ENCODE peak calls at places on chromosomes 13 and 19, in eight cellular contexts. R, G, T, Z, H, K, C and D are unnamed samples.

GRCh38 chr19:10751109-10751972 is 33.5 kb downstream of the DNM2 start:
- DNase-seq in K (no peak), H (no peak), Z (no peak), G (no peak), T (peak), C (no peak), R (no peak), D (peak)

GRCh38 chr19:55247621-55248099 is 11.2 kb downstream of the PPP6R1 start:
- DNase-seq in G (no peak), R (peak), T (no peak), K (peak), Z (no peak), H (no peak), C (no peak), D (peak)

GRCh38 chr19:2042485-2043268 is 8.4 kb downstream of the MKNK2 start:
- DNase-seq in H (no peak), Z (no peak), R (no peak), K (no peak), C (no peak), G (no peak), T (peak), D (peak)

GRCh38 chr13:102295316-102296048 is 106.4 kb downstream of the FGF14 start:
- DNase-seq in Z (no peak), T (no peak), C (no peak), K (no peak), H (no peak), R (no peak), G (no peak), D (no peak)

GRCh38 chr19:43784981-43785808 is 4.4 kb upstream of the KCNN4 start:
- DNase-seq in K (peak), R (peak), C (peak), G (no peak), T (peak), H (peak), Z (peak), D (peak)

GRCh38 chr19:43519436-43520088 is 7.4 kb downstream of the ETHE1 start:
- DNase-seq in G (peak), T (peak), H (peak), Z (peak), K (peak), R (peak), C (peak), D (peak)

GRCh38 chr13:45292176-45292575 is 48.8 kb downstream of the TPT1 start:
- DNase-seq in Z (no peak), R (no peak), C (peak), K (no peak), T (no peak), G (no peak), H (no peak), D (no peak)

GRCh38 chr19:2567580-2567979 is 91.7 kb downstream of the GADD45B start:
- DNase-seq in R (no peak), C (no peak), G (no peak), H (no peak), Z (no peak), T (no peak), K (no peak), D (peak)

GRCh38 chr19:461664-462551 is 1.1 kb upstream of the SHC2 start:
- DNase-seq in K (peak), T (peak), R (no peak), Z (no peak), G (no peak), C (no peak), H (peak), D (no peak)

GRCh38 chr13:87107626-87108025 is 563.5 kb upstream of the SLITRK5 start:
- DNase-seq in Z (no peak), G (no peak), K (no peak), H (no peak), T (no peak), R (no peak), C (no peak), D (no peak)

GRCh38 chr19:39590265-39590664 is 12.1 kb upstream of the LGALS13 start:
- DNase-seq in H (no peak), T (peak), K (no peak), C (no peak), G (no peak), R (no peak), Z (no peak), D (no peak)

GRCh38 chr19:51422053-51422448 is 4.6 kb upstream of the SIGLEC10 start:
- DNase-seq in C (peak), Z (no peak), H (peak), R (peak), K (peak), T (peak), G (no peak), D (peak)

GRCh38 chr19:795691-796581 is 1.3 kb upstream of the PTBP1 start:
- DNase-seq in H (no peak), K (no peak), Z (no peak), C (no peak), G (no peak), T (no peak), R (no peak), D (no peak)

GRCh38 chr19:35720648-35721047 is 2.8 kb downstream of the KMT2B start:
- DNase-seq in G (no peak), Z (no peak), C (no peak), K (no peak), H (no peak), R (no peak), T (no peak), D (no peak)

GRCh38 chr19:48480476-48481190 is 11.5 kb downstream of the CYTH2 start:
- DNase-seq in R (no peak), Z (no peak), K (no peak), C (no peak), H (no peak), T (peak), G (no peak), D (peak)

GRCh38 chr19:35521124-35521743 is 6.9 kb downstream of the SBSN start:
- DNase-seq in T (peak), H (no peak), K (no peak), G (no peak), C (no peak), Z (no peak), R (no peak), D (no peak)

GRCh38 chr19:50992666-50993035 is 8.8 kb downstream of the KLK8 start:
- DNase-seq in T (no peak), H (no peak), R (no peak), G (no peak), C (no peak), Z (no peak), K (no peak), D (no peak)

GRCh38 chr19:30788105-30788765 is 416.1 kb downstream of the ZNF536 start:
- DNase-seq in H (no peak), Z (no peak), G (no peak), T (no peak), K (no peak), R (no peak), C (no peak), D (no peak)

GRCh38 chr19:47518139-47518538 is 3.3 kb upstream of the NAPA start:
- DNase-seq in K (no peak), G (peak), T (no peak), R (no peak), H (no peak), C (no peak), Z (no peak), D (no peak)

GRCh38 chr19:19447536-19448237 is 42.2 kb downstream of the GATAD2A start:
- DNase-seq in K (no peak), T (no peak), C (no peak), H (no peak), G (no peak), R (no peak), Z (no peak), D (no peak)

GRCh38 chr13:110616103-110617101 is 1.1 kb downstream of the NAXD start:
- DNase-seq in G (no peak), Z (no peak), T (peak), R (peak), K (peak), H (peak), C (peak), D (peak)

GRCh38 chr13:112812306-112813034 is 122.6 kb downstream of the ATP11A start:
- DNase-seq in C (no peak), Z (no peak), G (no peak), T (no peak), H (no peak), R (no peak), K (no peak), D (no peak)
- TF ChIP-seq REST in C (no peak), Z (no peak), G (no peak), T (no peak), H (no peak), R (no peak), K (no peak), D (no peak)

GRCh38 chr13:38687246-38688229 is 661 bp downstream of the FREM2 start:
- DNase-seq in K (peak), H (no peak), T (peak), R (peak), C (no peak), G (no peak), Z (no peak), D (no peak)
- H3K4me3 ChIP-seq in K (no peak), H (no peak), T (peak), R (peak), C (no peak), G (no peak), Z (peak), D (no peak)

DNA sequence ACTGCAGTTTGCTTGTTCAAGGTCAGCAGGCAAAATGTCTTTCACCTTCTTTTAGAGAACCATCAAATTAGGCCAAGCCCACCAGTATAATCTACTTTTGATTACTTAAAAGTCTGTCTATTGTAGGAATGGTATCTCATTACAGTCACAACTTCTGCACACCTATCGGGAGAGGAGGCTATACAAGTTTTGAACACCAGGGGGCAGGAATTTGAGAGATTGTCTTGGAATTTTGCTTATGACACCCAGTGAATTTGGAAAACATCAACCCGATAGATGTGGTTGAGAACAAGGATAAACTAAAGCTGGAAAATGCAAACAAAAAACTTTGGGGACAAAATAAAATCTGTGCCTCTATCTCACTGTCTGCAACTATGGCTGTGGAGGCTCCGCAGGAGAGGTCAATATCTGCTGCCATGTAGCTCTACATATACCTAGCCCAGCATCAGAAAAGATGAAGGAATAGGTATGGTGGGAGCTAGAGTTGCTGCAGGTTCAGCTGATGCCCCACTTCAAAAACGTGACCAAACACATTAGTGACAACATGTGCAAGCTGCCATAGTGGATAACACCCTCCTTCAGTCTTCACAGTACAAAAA is 1299.2 kb upstream of the SPRY2 start:
- DNase-seq in R (peak), G (no peak), C (peak), T (peak), K (peak), H (peak), Z (no peak), D (no peak)
- TF ChIP-seq CTCF in R (peak), G (peak), C (peak), T (peak), K (peak), H (peak), Z (peak), D (peak)

DNA sequence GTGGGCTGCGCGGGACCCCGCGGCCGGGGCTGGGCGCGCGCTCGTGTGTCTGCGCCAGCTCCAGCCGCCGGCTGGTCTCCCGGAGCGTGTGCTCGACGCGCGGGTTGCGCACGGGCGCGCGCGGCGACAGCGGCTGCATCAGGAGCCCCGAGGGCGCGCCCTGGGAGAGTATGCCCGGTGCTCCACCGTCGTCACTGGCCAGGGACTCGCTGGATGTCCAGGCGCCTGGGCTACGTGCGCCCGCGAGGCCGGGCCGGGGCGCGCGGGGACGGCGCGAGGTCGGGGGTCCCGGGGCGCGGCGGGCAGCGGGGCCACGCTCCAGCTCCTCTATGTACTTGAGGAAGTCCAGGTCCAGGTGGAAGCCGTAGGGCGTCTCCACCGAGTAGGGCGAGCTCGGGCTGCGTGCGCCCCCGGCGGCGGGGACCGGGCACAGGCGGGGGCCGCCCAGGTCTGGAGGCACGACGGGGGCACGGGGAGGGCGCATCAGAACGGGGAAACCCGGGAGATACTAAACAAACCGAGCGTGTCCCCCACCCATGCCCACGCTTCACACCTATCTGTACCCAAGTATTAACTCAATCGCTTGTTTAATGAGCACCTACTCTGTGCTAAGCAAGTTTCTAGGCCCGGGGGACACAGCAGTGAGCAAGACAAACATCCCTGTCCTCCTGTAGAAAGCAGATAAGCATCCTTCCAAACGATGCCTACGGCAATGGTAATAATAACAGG is 7.6 kb downstream of the KANK3 start:
- DNase-seq in Z (no peak), C (no peak), R (peak), T (peak), K (peak), H (no peak), G (no peak), D (no peak)
- TF ChIP-seq REST in Z (no peak), C (no peak), R (no peak), T (no peak), K (no peak), H (no peak), G (no peak), D (no peak)